ENCODE peak calls at places on chromosomes 4 and X, in nine cellular contexts. One of them, this sample, is unnamed.

GRCh38 chrX:118727686-118728339 is 407 bp downstream of the IL13RA1 start:
- DNase-seq in mesenchymal stem cell: peak
- DNase-seq in neural progenitor cell: peak
- DNase-seq in neuronal stem cell: no peak
- DNase-seq in H9: no peak
- DNase-seq in Karpas-422: no peak
- DNase-seq in DND-41: no peak
- DNase-seq in GM23338: no peak
- DNase-seq in fibroblast of lung: peak
- DNase-seq in this sample: peak

GRCh38 chrX:72052415-72053090 is 79.2 kb downstream of the RTL5 start:
- DNase-seq in neuronal stem cell: no peak
- DNase-seq in mesenchymal stem cell: peak
- DNase-seq in DND-41: no peak
- DNase-seq in Karpas-422: peak
- DNase-seq in GM23338: peak
- DNase-seq in H9: peak
- DNase-seq in fibroblast of lung: no peak
- DNase-seq in neural progenitor cell: no peak
- DNase-seq in this sample: peak

GRCh38 chr4:17128268-17128667 is 229.8 kb upstream of the LDB2 start:
- DNase-seq in mesenchymal stem cell: no peak
- DNase-seq in neural progenitor cell: no peak
- DNase-seq in neuronal stem cell: no peak
- DNase-seq in GM23338: no peak
- DNase-seq in DND-41: no peak
- DNase-seq in Karpas-422: no peak
- DNase-seq in fibroblast of lung: peak
- DNase-seq in H9: no peak
- DNase-seq in this sample: no peak

GRCh38 chr4:71202703-71203102 is 136.1 kb upstream of the SLC4A4 start:
- DNase-seq in GM23338: peak
- DNase-seq in neuronal stem cell: no peak
- DNase-seq in H9: no peak
- DNase-seq in mesenchymal stem cell: peak
- DNase-seq in neural progenitor cell: no peak
- DNase-seq in fibroblast of lung: no peak
- DNase-seq in Karpas-422: no peak
- DNase-seq in DND-41: no peak
- DNase-seq in this sample: no peak

GRCh38 chr4:11597506-11597905 is 168.8 kb upstream of the HS3ST1 start:
- DNase-seq in DND-41: no peak
- DNase-seq in fibroblast of lung: no peak
- DNase-seq in mesenchymal stem cell: no peak
- DNase-seq in GM23338: no peak
- DNase-seq in neuronal stem cell: no peak
- DNase-seq in Karpas-422: no peak
- DNase-seq in neural progenitor cell: no peak
- DNase-seq in H9: no peak
- DNase-seq in this sample: no peak

GRCh38 chr4:188008377-188008776 is 12.8 kb downstream of the ZFP42 start:
- DNase-seq in H9: no peak
- DNase-seq in Karpas-422: no peak
- DNase-seq in GM23338: no peak
- DNase-seq in neuronal stem cell: no peak
- DNase-seq in mesenchymal stem cell: peak
- DNase-seq in DND-41: no peak
- DNase-seq in fibroblast of lung: peak
- DNase-seq in neural progenitor cell: no peak
- DNase-seq in this sample: no peak

GRCh38 chrX:17442898-17443297 is 67.9 kb downstream of the NHS start:
- DNase-seq in mesenchymal stem cell: no peak
- DNase-seq in H9: no peak
- DNase-seq in DND-41: no peak
- DNase-seq in GM23338: no peak
- DNase-seq in fibroblast of lung: no peak
- DNase-seq in Karpas-422: no peak
- DNase-seq in neural progenitor cell: no peak
- DNase-seq in neuronal stem cell: no peak
- DNase-seq in this sample: no peak

GRCh38 chrX:140762061-140762460 is 52.5 kb downstream of the LINC00632 start:
- DNase-seq in DND-41: peak
- DNase-seq in neuronal stem cell: peak
- DNase-seq in neural progenitor cell: peak
- DNase-seq in mesenchymal stem cell: peak
- DNase-seq in GM23338: peak
- DNase-seq in Karpas-422: peak
- DNase-seq in fibroblast of lung: peak
- DNase-seq in H9: peak
- DNase-seq in this sample: peak

GRCh38 chr4:149101649-149102048 is 659.4 kb upstream of the NR3C2 start:
- DNase-seq in neuronal stem cell: no peak
- DNase-seq in Karpas-422: no peak
- DNase-seq in DND-41: no peak
- DNase-seq in mesenchymal stem cell: no peak
- DNase-seq in neural progenitor cell: no peak
- DNase-seq in fibroblast of lung: no peak
- DNase-seq in H9: no peak
- DNase-seq in GM23338: no peak
- DNase-seq in this sample: no peak

GRCh38 chrX:115592997-115593734 is 32.2 kb downstream of the PLS3 start:
- DNase-seq in neuronal stem cell: no peak
- DNase-seq in Karpas-422: no peak
- DNase-seq in DND-41: no peak
- DNase-seq in H9: no peak
- DNase-seq in fibroblast of lung: peak
- DNase-seq in GM23338: peak
- DNase-seq in mesenchymal stem cell: peak
- DNase-seq in neural progenitor cell: no peak
- DNase-seq in this sample: peak

GRCh38 chr4:168633474-168633873 is 136.6 kb downstream of the PALLD start:
- DNase-seq in neural progenitor cell: no peak
- DNase-seq in H9: no peak
- DNase-seq in Karpas-422: no peak
- DNase-seq in fibroblast of lung: no peak
- DNase-seq in GM23338: no peak
- DNase-seq in neuronal stem cell: no peak
- DNase-seq in mesenchymal stem cell: peak
- DNase-seq in DND-41: no peak
- DNase-seq in this sample: no peak

GRCh38 chr4:168637872-168638756 is 141.3 kb downstream of the PALLD start:
- DNase-seq in H9: no peak
- DNase-seq in DND-41: no peak
- DNase-seq in Karpas-422: no peak
- DNase-seq in mesenchymal stem cell: peak
- DNase-seq in fibroblast of lung: peak
- DNase-seq in neural progenitor cell: no peak
- DNase-seq in neuronal stem cell: no peak
- DNase-seq in GM23338: no peak
- DNase-seq in this sample: no peak

GRCh38 chr4:168634276-168634802 is 137.5 kb downstream of the PALLD start:
- DNase-seq in DND-41: no peak
- DNase-seq in fibroblast of lung: peak
- DNase-seq in neuronal stem cell: peak
- DNase-seq in neural progenitor cell: peak
- DNase-seq in H9: no peak
- DNase-seq in GM23338: no peak
- DNase-seq in Karpas-422: no peak
- DNase-seq in mesenchymal stem cell: peak
- DNase-seq in this sample: peak

GRCh38 chr4:168636506-168637176 is 139.8 kb downstream of the PALLD start:
- DNase-seq in Karpas-422: no peak
- DNase-seq in neuronal stem cell: no peak
- DNase-seq in H9: no peak
- DNase-seq in fibroblast of lung: peak
- DNase-seq in mesenchymal stem cell: peak
- DNase-seq in neural progenitor cell: no peak
- DNase-seq in GM23338: no peak
- DNase-seq in DND-41: no peak
- DNase-seq in this sample: no peak

GRCh38 chr4:168636040-168636439 is 139.2 kb downstream of the PALLD start:
- DNase-seq in neural progenitor cell: no peak
- DNase-seq in neuronal stem cell: no peak
- DNase-seq in mesenchymal stem cell: no peak
- DNase-seq in DND-41: no peak
- DNase-seq in fibroblast of lung: no peak
- DNase-seq in Karpas-422: no peak
- DNase-seq in GM23338: no peak
- DNase-seq in H9: no peak
- DNase-seq in this sample: no peak
- H3K4me2 ChIP-seq in neural progenitor cell: no peak
- H3K4me2 ChIP-seq in neuronal stem cell: no peak
- H3K4me2 ChIP-seq in mesenchymal stem cell: no peak
- H3K4me2 ChIP-seq in DND-41: no peak
- H3K4me2 ChIP-seq in fibroblast of lung: no peak
- H3K4me2 ChIP-seq in Karpas-422: no peak
- H3K4me2 ChIP-seq in GM23338: no peak
- H3K4me2 ChIP-seq in H9: no peak
- H3K4me2 ChIP-seq in this sample: no peak

GRCh38 chr4:131613824-131614216 is 1535.3 kb upstream of the PCDH10 start:
- DNase-seq in neuronal stem cell: no peak
- DNase-seq in Karpas-422: no peak
- DNase-seq in DND-41: no peak
- DNase-seq in GM23338: no peak
- DNase-seq in mesenchymal stem cell: peak
- DNase-seq in fibroblast of lung: peak
- DNase-seq in neural progenitor cell: no peak
- DNase-seq in H9: no peak
- DNase-seq in this sample: no peak
- H3K4me2 ChIP-seq in neuronal stem cell: no peak
- H3K4me2 ChIP-seq in Karpas-422: no peak
- H3K4me2 ChIP-seq in DND-41: no peak
- H3K4me2 ChIP-seq in GM23338: no peak
- H3K4me2 ChIP-seq in mesenchymal stem cell: no peak
- H3K4me2 ChIP-seq in fibroblast of lung: no peak
- H3K4me2 ChIP-seq in neural progenitor cell: no peak
- H3K4me2 ChIP-seq in H9: no peak
- H3K4me2 ChIP-seq in this sample: no peak

GRCh38 chrX:79065696-79066095 is 78.8 kb upstream of the GPR174 start:
- DNase-seq in fibroblast of lung: no peak
- DNase-seq in DND-41: no peak
- DNase-seq in GM23338: no peak
- DNase-seq in neural progenitor cell: no peak
- DNase-seq in neuronal stem cell: no peak
- DNase-seq in H9: no peak
- DNase-seq in Karpas-422: no peak
- DNase-seq in mesenchymal stem cell: no peak
- DNase-seq in this sample: no peak
- H3K4me2 ChIP-seq in fibroblast of lung: no peak
- H3K4me2 ChIP-seq in DND-41: no peak
- H3K4me2 ChIP-seq in GM23338: no peak
- H3K4me2 ChIP-seq in neural progenitor cell: no peak
- H3K4me2 ChIP-seq in neuronal stem cell: no peak
- H3K4me2 ChIP-seq in H9: no peak
- H3K4me2 ChIP-seq in Karpas-422: no peak
- H3K4me2 ChIP-seq in mesenchymal stem cell: no peak
- H3K4me2 ChIP-seq in this sample: no peak

GRCh38 chr4:123649644-123650356 is 253.2 kb downstream of the SPRY1 start:
- DNase-seq in DND-41: no peak
- DNase-seq in GM23338: peak
- DNase-seq in mesenchymal stem cell: peak
- DNase-seq in neuronal stem cell: no peak
- DNase-seq in Karpas-422: no peak
- DNase-seq in H9: peak
- DNase-seq in neural progenitor cell: peak
- DNase-seq in fibroblast of lung: peak
- DNase-seq in this sample: peak
- H3K4me2 ChIP-seq in DND-41: no peak
- H3K4me2 ChIP-seq in GM23338: no peak
- H3K4me2 ChIP-seq in mesenchymal stem cell: no peak
- H3K4me2 ChIP-seq in neuronal stem cell: no peak
- H3K4me2 ChIP-seq in Karpas-422: no peak
- H3K4me2 ChIP-seq in H9: no peak
- H3K4me2 ChIP-seq in neural progenitor cell: no peak
- H3K4me2 ChIP-seq in fibroblast of lung: peak
- H3K4me2 ChIP-seq in this sample: no peak

This sample was measured in mesendoderm.